ENCODE peak calls at places on chromosomes 4 and X, in eight cellular contexts. I is upper lobe of right lung; B is MM.1S; Y is Caco-2; K is fibroblast of mammary gland; Q is CD4-positive, alpha-beta T cell; S is cardiac muscle cell; R is tibial nerve. J is an unnamed sample.

GRCh38 chr4:183797041-183797444 is 108.1 kb upstream of the STOX2 start:
- DNase-seq in I (peak), B (no peak), Y (peak), K (no peak), Q (no peak), S (peak), R (no peak), J (no peak)

GRCh38 chr4:18075823-18076433 is 54.4 kb upstream of the LCORL start:
- DNase-seq in I (no peak), B (peak), Y (peak), K (peak), Q (no peak), S (no peak), R (no peak), J (no peak)

GRCh38 chrX:45824471-45824870 is 623.8 kb upstream of the DIPK2B start:
- DNase-seq in I (no peak), B (no peak), Y (no peak), K (peak), Q (no peak), S (no peak), R (no peak), J (peak)

GRCh38 chrX:102067966-102068723 is 57.3 kb upstream of the TCEAL2 start:
- DNase-seq in I (no peak), B (peak), Y (no peak), K (peak), Q (no peak), S (peak), R (no peak), J (peak)

GRCh38 chr4:113826431-113826830 is 64.9 kb upstream of the CAMK2D start:
- DNase-seq in I (no peak), B (no peak), Y (no peak), K (peak), Q (no peak), S (no peak), R (no peak), J (no peak)

GRCh38 chr4:175705407-175705806 is 106.7 kb downstream of the GPM6A start:
- DNase-seq in I (no peak), B (no peak), Y (no peak), K (peak), Q (no peak), S (peak), R (no peak), J (no peak)

GRCh38 chr4:3254302-3255131 is 5.6 kb downstream of the MSANTD1 start:
- DNase-seq in I (peak), B (no peak), Y (peak), K (no peak), Q (peak), S (no peak), R (peak), J (no peak)

GRCh38 chr4:140172960-140173359 is 19.0 kb upstream of the MAML3 start:
- DNase-seq in I (no peak), B (no peak), Y (no peak), K (no peak), Q (no peak), S (no peak), R (no peak), J (no peak)

GRCh38 chr4:21569638-21570037 is 378.9 kb downstream of the KCNIP4 start:
- DNase-seq in I (no peak), B (no peak), Y (no peak), K (no peak), Q (no peak), S (no peak), R (no peak), J (no peak)

GRCh38 chr4:90833698-90834097 is 706.5 kb downstream of the CCSER1 start:
- DNase-seq in I (no peak), B (no peak), Y (no peak), K (no peak), Q (no peak), S (no peak), R (no peak), J (no peak)

GRCh38 chr4:117545042-117545441 is 459.7 kb upstream of the TRAM1L1 start:
- DNase-seq in I (no peak), B (no peak), Y (no peak), K (no peak), Q (no peak), S (no peak), R (no peak), J (no peak)

GRCh38 chrX:20350598-20350997 is 83.9 kb upstream of the RPS6KA3 start:
- DNase-seq in I (no peak), B (no peak), Y (no peak), K (no peak), Q (no peak), S (no peak), R (no peak), J (no peak)

GRCh38 chr4:188976644-188977115 is 837.4 kb downstream of the TRIML1 start:
- DNase-seq in I (no peak), B (peak), Y (no peak), K (peak), Q (no peak), S (peak), R (no peak), J (peak)

GRCh38 chrX:153361781-153362397 is 27.9 kb downstream of the ZNF275 start:
- DNase-seq in I (no peak), B (no peak), Y (no peak), K (no peak), Q (no peak), S (no peak), R (no peak), J (no peak)

GRCh38 chrX:112512509-112512908 is 167.2 kb downstream of the LHFPL1 start:
- DNase-seq in I (no peak), B (no peak), Y (peak), K (no peak), Q (no peak), S (peak), R (no peak), J (no peak)

GRCh38 chr4:72767903-72768817 is 199.1 kb upstream of the ADAMTS3 start:
- DNase-seq in I (no peak), B (no peak), Y (no peak), K (peak), Q (no peak), S (no peak), R (no peak), J (peak)

GRCh38 chrX:155662297-155662696 is 49.5 kb upstream of the TMLHE start:
- DNase-seq in I (no peak), B (peak), Y (no peak), K (peak), Q (no peak), S (no peak), R (no peak), J (no peak)

GRCh38 chrX:134368140-134368539 is 91.8 kb upstream of the HPRT1 start:
- DNase-seq in I (no peak), B (no peak), Y (no peak), K (no peak), Q (no peak), S (no peak), R (no peak), J (no peak)

GRCh38 chr4:16764622-16765021 is 133.8 kb downstream of the LDB2 start:
- DNase-seq in I (no peak), B (no peak), Y (no peak), K (peak), Q (no peak), S (peak), R (no peak), J (no peak)

GRCh38 chr4:145048817-145049216 is 49.2 kb downstream of the ANAPC10 start:
- DNase-seq in I (no peak), B (no peak), Y (no peak), K (peak), Q (no peak), S (no peak), R (no peak), J (no peak)

GRCh38 chrX:38656350-38656915 is 95.1 kb downstream of the TSPAN7 start:
- DNase-seq in I (no peak), B (no peak), Y (no peak), K (no peak), Q (no peak), S (no peak), R (no peak), J (no peak)

GRCh38 chr4:39068907-39069306 is 6.9 kb downstream of the KLHL5 start:
- DNase-seq in I (no peak), B (no peak), Y (no peak), K (no peak), Q (no peak), S (no peak), R (no peak), J (no peak)

GRCh38 chrX:126064901-126065541 is 101.1 kb downstream of the DCAF12L2 start:
- DNase-seq in I (peak), B (no peak), Y (no peak), K (no peak), Q (no peak), S (no peak), R (no peak), J (no peak)

GRCh38 chr4:169437299-169438047 is 166.7 kb upstream of the SH3RF1 start:
- DNase-seq in I (no peak), B (no peak), Y (no peak), K (no peak), Q (no peak), S (no peak), R (no peak), J (no peak)

GRCh38 chrX:115952417-115953092 is 218.0 kb upstream of the AGTR2 start:
- DNase-seq in I (no peak), B (no peak), Y (no peak), K (no peak), Q (no peak), S (no peak), R (no peak), J (no peak)

GRCh38 chrX:115958687-115959359 is 211.7 kb upstream of the AGTR2 start:
- DNase-seq in I (no peak), B (peak), Y (no peak), K (no peak), Q (no peak), S (no peak), R (no peak), J (no peak)

GRCh38 chrX:115960440-115961084 is 210.0 kb upstream of the AGTR2 start:
- DNase-seq in I (no peak), B (no peak), Y (no peak), K (no peak), Q (no peak), S (no peak), R (no peak), J (no peak)

GRCh38 chrX:115957862-115958490 is 212.6 kb upstream of the AGTR2 start:
- DNase-seq in I (no peak), B (peak), Y (no peak), K (no peak), Q (no peak), S (peak), R (no peak), J (no peak)
- TF ChIP-seq CTCF in I (no peak), B (no peak), Y (no peak), K (no peak), Q (no peak), S (no peak), R (no peak), J (no peak)

GRCh38 chr4:105145059-105145912 is 1.4 kb upstream of the TET2 start:
- DNase-seq in I (no peak), B (no peak), Y (no peak), K (peak), Q (no peak), S (peak), R (no peak), J (no peak)

GRCh38 chr4:105145913-105146285 is 777 bp upstream of the TET2 start:
- DNase-seq in I (peak), B (no peak), Y (no peak), K (no peak), Q (peak), S (peak), R (no peak), J (no peak)

GRCh38 chr4:105139646-105140045 is 7.0 kb upstream of the TET2 start:
- DNase-seq in I (no peak), B (no peak), Y (no peak), K (peak), Q (no peak), S (no peak), R (no peak), J (no peak)

GRCh38 chr4:105137460-105137859 is 9.2 kb upstream of the TET2 start:
- DNase-seq in I (no peak), B (no peak), Y (no peak), K (no peak), Q (no peak), S (no peak), R (no peak), J (no peak)

GRCh38 chr4:105140684-105141490 is 5.8 kb upstream of the TET2 start:
- DNase-seq in I (no peak), B (peak), Y (no peak), K (peak), Q (no peak), S (peak), R (no peak), J (no peak)
- TF ChIP-seq CTCF in I (peak), B (peak), Y (peak), K (peak), Q (peak), S (peak), R (peak), J (peak)

GRCh38 chr4:86720508-86721068 is 126.5 kb downstream of the PTPN13 start:
- DNase-seq in I (no peak), B (no peak), Y (no peak), K (peak), Q (no peak), S (no peak), R (no peak), J (no peak)

GRCh38 chr4:86718152-86718551 is 124.0 kb downstream of the PTPN13 start:
- DNase-seq in I (no peak), B (no peak), Y (no peak), K (no peak), Q (no peak), S (no peak), R (no peak), J (no peak)

GRCh38 chr4:86717651-86718050 is 123.5 kb downstream of the PTPN13 start:
- DNase-seq in I (no peak), B (no peak), Y (no peak), K (no peak), Q (no peak), S (no peak), R (no peak), J (no peak)

DNA sequence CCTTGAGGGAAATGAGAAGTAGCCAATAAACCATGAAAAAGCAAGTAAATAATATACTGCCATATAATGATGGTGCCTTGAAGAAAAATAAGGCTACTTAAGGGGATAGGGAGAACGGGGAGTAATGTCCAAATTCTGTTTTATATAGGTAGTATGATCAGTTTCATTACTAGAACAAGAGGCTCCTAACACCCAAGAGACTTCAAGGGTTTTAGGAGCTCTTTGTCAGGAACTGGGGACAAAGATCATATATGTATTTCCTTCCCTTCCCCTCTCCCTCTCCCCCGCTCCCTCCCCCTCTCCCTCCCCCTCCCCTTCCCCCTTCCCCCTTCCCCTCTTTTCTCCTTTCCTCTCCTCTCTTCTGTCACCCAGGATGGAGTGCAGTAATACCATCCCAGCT is 127.3 kb downstream of the PTPN13 start:
- DNase-seq in I (no peak), B (no peak), Y (no peak), K (no peak), Q (no peak), S (no peak), R (no peak), J (no peak)
- TF ChIP-seq CTCF in I (no peak), B (no peak), Y (no peak), K (no peak), Q (no peak), S (no peak), R (no peak), J (no peak)

DNA sequence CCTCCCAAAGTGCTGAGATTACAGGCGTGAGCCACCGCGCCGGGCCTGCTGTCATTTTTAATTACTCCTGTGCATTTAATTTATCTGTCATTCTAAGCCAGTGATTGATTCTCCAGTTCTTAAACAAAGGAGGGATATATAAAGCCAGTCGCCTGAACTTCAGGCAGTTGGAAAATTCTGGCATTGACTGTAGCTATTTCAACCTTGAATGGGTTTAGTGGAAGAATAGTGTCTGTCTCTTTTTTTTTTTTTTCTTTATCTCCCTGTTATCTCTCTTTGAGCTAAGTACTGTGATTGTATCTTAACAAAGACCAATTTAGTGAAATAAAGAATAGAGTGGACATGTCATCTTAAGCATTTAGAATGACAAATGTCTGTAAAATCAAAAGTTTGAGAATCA is 11.0 kb downstream of the NEIL3 start:
- DNase-seq in I (no peak), B (no peak), Y (no peak), K (no peak), Q (no peak), S (no peak), R (no peak), J (no peak)
- TF ChIP-seq CTCF in I (no peak), B (no peak), Y (no peak), K (no peak), Q (no peak), S (no peak), R (no peak), J (no peak)

GRCh38 chr4:4479366-4479765 is 62.5 kb downstream of the STX18 start:
- DNase-seq in I (no peak), B (no peak), Y (no peak), K (no peak), Q (no peak), S (no peak), R (no peak), J (no peak)

GRCh38 chr4:4477796-4478195 is 64.1 kb downstream of the STX18 start:
- DNase-seq in I (no peak), B (no peak), Y (no peak), K (peak), Q (no peak), S (no peak), R (no peak), J (no peak)

GRCh38 chr4:4481394-4482000 is 60.4 kb downstream of the STX18 start:
- DNase-seq in I (no peak), B (no peak), Y (no peak), K (no peak), Q (no peak), S (no peak), R (no peak), J (no peak)

GRCh38 chr4:4480205-4480604 is 61.6 kb downstream of the STX18 start:
- DNase-seq in I (no peak), B (no peak), Y (no peak), K (no peak), Q (no peak), S (no peak), R (no peak), J (no peak)

DNA sequence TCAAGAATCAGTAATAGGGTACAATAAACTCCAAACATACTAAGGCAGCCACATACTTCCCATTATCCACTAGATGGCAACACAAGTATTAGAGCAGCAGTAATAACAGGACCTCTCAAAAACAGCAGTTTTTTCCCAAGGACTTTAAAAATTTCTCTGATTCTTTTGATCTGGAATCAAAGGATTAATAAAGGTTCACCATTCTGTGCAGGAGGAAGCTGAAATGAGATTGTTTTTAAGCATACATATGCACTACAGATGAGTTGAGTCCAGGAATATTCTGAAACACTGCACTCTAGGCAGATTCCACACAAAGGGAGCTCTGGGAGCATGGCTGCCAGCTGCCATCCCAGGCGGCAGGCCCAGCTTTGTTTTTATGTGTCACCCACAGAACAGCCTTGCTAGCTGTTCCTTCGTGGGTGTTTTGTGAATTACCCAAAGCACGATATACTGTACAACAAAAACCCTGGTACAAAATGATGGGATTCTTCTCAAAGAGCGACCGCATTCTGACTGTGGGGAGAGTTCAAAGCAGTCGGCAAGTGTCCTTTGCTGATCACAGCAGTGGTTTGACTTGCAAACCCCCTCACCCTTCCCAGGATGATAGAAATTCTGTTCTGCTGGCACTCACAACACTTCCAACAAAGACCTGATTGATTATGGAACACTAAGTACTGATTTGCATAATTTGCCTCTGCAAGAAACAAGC is 61.0 kb downstream of the STX18 start:
- DNase-seq in I (no peak), B (no peak), Y (no peak), K (peak), Q (no peak), S (peak), R (no peak), J (peak)
- TF ChIP-seq CTCF in I (peak), B (peak), Y (peak), K (peak), Q (no peak), S (peak), R (peak), J (peak)

GRCh38 chr4:122758033-122758432 is 25.5 kb downstream of the BBS12 start:
- DNase-seq in I (no peak), B (peak), Y (no peak), K (peak), Q (no peak), S (peak), R (no peak), J (peak)

GRCh38 chr4:122755675-122756074 is 23.2 kb downstream of the BBS12 start:
- DNase-seq in I (no peak), B (no peak), Y (no peak), K (no peak), Q (no peak), S (no peak), R (no peak), J (no peak)

GRCh38 chr4:122762520-122762919 is 30.0 kb downstream of the BBS12 start:
- DNase-seq in I (no peak), B (no peak), Y (no peak), K (no peak), Q (no peak), S (no peak), R (no peak), J (no peak)

GRCh38 chr4:122762966-122763716 is 30.6 kb downstream of the BBS12 start:
- DNase-seq in I (no peak), B (no peak), Y (no peak), K (no peak), Q (no peak), S (no peak), R (no peak), J (no peak)

DNA sequence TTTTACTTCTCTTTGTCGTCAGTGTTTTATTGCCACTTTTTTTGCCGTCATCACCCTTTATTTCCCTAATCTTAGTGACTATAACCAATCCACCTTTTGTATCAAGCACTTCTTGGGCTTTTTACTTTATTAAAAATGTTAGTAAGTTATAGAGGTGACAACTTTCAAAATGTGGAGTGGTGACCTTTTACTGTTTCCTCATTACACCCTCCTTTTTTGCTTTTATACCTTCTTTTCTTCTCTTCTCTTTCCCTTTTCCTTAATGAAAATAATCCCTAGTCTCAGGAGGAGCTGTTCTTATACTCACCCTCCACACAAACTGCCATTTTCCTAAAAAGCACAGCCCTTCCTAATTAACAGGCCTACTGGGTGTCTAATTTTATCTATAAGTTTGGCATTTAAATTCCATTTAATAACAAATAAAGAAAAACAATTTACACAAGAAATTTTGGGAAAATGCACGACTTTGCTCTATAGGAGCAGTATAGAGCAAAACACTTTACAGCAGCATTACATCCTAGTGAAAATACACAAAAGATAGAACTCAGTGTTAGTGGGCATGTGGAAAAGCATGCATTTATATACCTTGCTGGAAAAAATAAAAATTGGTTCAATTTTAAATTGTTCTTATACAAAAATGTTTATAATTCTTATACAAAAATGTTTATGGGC is 27.3 kb downstream of the BBS12 start:
- DNase-seq in I (no peak), B (no peak), Y (no peak), K (peak), Q (no peak), S (no peak), R (no peak), J (peak)
- TF ChIP-seq CTCF in I (no peak), B (peak), Y (no peak), K (peak), Q (no peak), S (peak), R (no peak), J (peak)